ENCODE peak calls at places on chromosomes 2 and 18, in seven cellular contexts. J, Q, D, E, H, P and M are unnamed samples.

GRCh38 chr2:65309699-65310098 is 82.1 kb downstream of the ACTR2 start:
- ATAC-seq in H (peak; percentile 58), E (no peak), Q (no peak), P (peak; percentile 26), J (no peak), D (peak; percentile 52), M (no peak)

GRCh38 chr2:22855081-22855480 is 529.9 kb upstream of the KLHL29 start:
- ATAC-seq in E (no peak), Q (no peak), H (no peak), D (no peak), P (no peak), J (no peak), M (no peak)

GRCh38 chr2:235044501-235045271 is 92.9 kb downstream of the SH3BP4 start:
- ATAC-seq in D (peak; percentile 29), J (no peak), P (no peak), E (no peak), H (peak; percentile 15), Q (no peak), M (peak; percentile 76)

GRCh38 chr2:191582355-191582754 is 95.6 kb upstream of the NABP1 start:
- ATAC-seq in E (no peak), P (peak; percentile 70), J (peak; percentile 82), D (no peak), Q (no peak), H (no peak), M (no peak)

GRCh38 chr2:20496942-20497341 is 50.1 kb downstream of the RHOB start:
- ATAC-seq in J (no peak), Q (no peak), E (no peak), P (no peak), D (no peak), H (no peak), M (peak; percentile 26)

GRCh38 chr2:218517434-218518206 is 50.5 kb downstream of the USP37 start:
- ATAC-seq in J (no peak), Q (no peak), D (no peak), E (no peak), P (no peak), H (no peak), M (no peak)

GRCh38 chr2:164662066-164662465 is 40.8 kb upstream of the GRB14 start:
- ATAC-seq in D (no peak), P (no peak), Q (peak; percentile 89), H (no peak), J (no peak), E (no peak), M (no peak)

GRCh38 chr2:127700527-127701192 is 637 bp upstream of the SFT2D3 start:
- ATAC-seq in J (no peak), E (no peak), Q (peak; percentile 27), H (peak; percentile 18), D (peak; percentile 8), P (peak; percentile 39), M (peak; percentile 82)

GRCh38 chr18:38651736-38652135 is 1086.1 kb upstream of the CELF4 start:
- ATAC-seq in Q (no peak), J (no peak), E (no peak), D (no peak), H (no peak), P (no peak), M (no peak)

GRCh38 chr2:119922699-119923098 is 90.2 kb upstream of the EPB41L5 start:
- ATAC-seq in J (no peak), E (no peak), H (no peak), Q (no peak), P (no peak), D (no peak), M (no peak)

GRCh38 chr2:10079931-10080535 is at the start of gene CYS1:
- ATAC-seq in J (peak; percentile 3), P (peak; percentile 74), D (peak; percentile 43), Q (peak; percentile 38), E (no peak), H (peak; percentile 60), M (peak; percentile 61)

GRCh38 chr2:21330786-21331391 is 207.1 kb downstream of the TDRD15 start:
- ATAC-seq in H (peak; percentile 25), J (no peak), Q (no peak), D (no peak), E (no peak), P (peak; percentile 49), M (no peak)

GRCh38 chr18:25759111-25759510 is 331.3 kb downstream of the SS18 start:
- ATAC-seq in D (no peak), P (no peak), J (peak; percentile 88), H (no peak), Q (no peak), E (no peak), M (no peak)

GRCh38 chr2:48433682-48434081 is 96.3 kb upstream of the STON1 start:
- ATAC-seq in J (no peak), P (peak; percentile 90), H (peak; percentile 87), E (no peak), D (peak; percentile 60), Q (peak; percentile 81), M (peak; percentile 76)

GRCh38 chr2:68574202-68574791 is 69.1 kb upstream of the PROKR1 start:
- ATAC-seq in E (no peak), J (no peak), P (no peak), H (no peak), Q (no peak), D (no peak), M (no peak)

GRCh38 chr2:12487253-12488004 is 229.3 kb upstream of the TRIB2 start:
- ATAC-seq in Q (no peak), E (no peak), H (no peak), J (no peak), D (no peak), P (no peak), M (peak; percentile 57)

GRCh38 chr2:71857632-71858031 is 290.0 kb downstream of the CYP26B1 start:
- ATAC-seq in E (no peak), H (no peak), P (no peak), J (no peak), D (no peak), Q (no peak), M (no peak)

GRCh38 chr2:207734264-207734635 is 22.8 kb downstream of the CCNYL1 start:
- ATAC-seq in H (peak; percentile 94), P (no peak), D (no peak), Q (peak; percentile 78), E (no peak), J (peak; percentile 96), M (no peak)

GRCh38 chr2:55874338-55874737 is 49.2 kb downstream of the EFEMP1 start:
- ATAC-seq in Q (no peak), H (no peak), E (no peak), D (no peak), P (no peak), J (no peak), M (no peak)

GRCh38 chr2:127324635-127325034 is 30.7 kb upstream of the ERCC3 start:
- ATAC-seq in P (no peak), E (no peak), Q (peak; percentile 46), D (no peak), H (peak; percentile 64), J (peak; percentile 89), M (no peak)

GRCh38 chr2:99624682-99625081 is 134.9 kb upstream of the REV1 start:
- ATAC-seq in E (no peak), J (no peak), H (no peak), P (no peak), D (no peak), Q (peak; percentile 87), M (no peak)

GRCh38 chr18:12288406-12288762 is 19.7 kb upstream of the TUBB6 start:
- ATAC-seq in D (no peak), Q (peak; percentile 22), H (peak; percentile 4), J (peak; percentile 42), P (peak; percentile 24), E (no peak), M (no peak)

GRCh38 chr2:219308142-219309093 is 783 bp downstream of the PTPRN start:
- ATAC-seq in J (peak; percentile 96), E (peak; percentile 100), H (peak; percentile 97), P (peak; percentile 86), Q (peak; percentile 86), D (no peak), M (no peak)